ENCODE peak calls at places on chromosome 17, in five cellular contexts. L is GM12891, W is H1, R is GM12878, I is HepG2. S is an unnamed sample.

GRCh38 chr17:82283208-82283749 is 9.8 kb upstream of the CSNK1D start:
- DNase-seq in I (no peak), L (no peak), W (no peak), R (no peak), S (no peak)

GRCh38 chr17:59845595-59846390 is 47.0 kb downstream of the TUBD1 start:
- DNase-seq in I (peak; percentile 89), L (no peak), W (no peak), R (no peak), S (no peak)

GRCh38 chr17:66365903-66366302 is 63.5 kb downstream of the PRKCA start:
- DNase-seq in R (no peak), I (no peak), W (no peak), L (no peak), S (no peak)

GRCh38 chr17:78019367-78019975 is 61.0 kb downstream of the TNRC6C start:
- DNase-seq in W (no peak), I (peak; percentile 53), L (no peak), R (peak; percentile 9), S (no peak)

GRCh38 chr17:80261159-80261894 is 675 bp downstream of the RNF213 start:
- DNase-seq in R (no peak), W (peak; percentile 82), L (no peak), I (peak; percentile 90), S (no peak)

GRCh38 chr17:47066095-47066494 is 87.0 kb upstream of the RPRML start:
- DNase-seq in I (no peak), W (no peak), L (no peak), R (no peak), S (no peak)

GRCh38 chr17:60557805-60558204 is 31.8 kb upstream of the APPBP2 start:
- DNase-seq in R (no peak), W (no peak), I (peak; percentile 45), L (no peak), S (no peak)

GRCh38 chr17:14737984-14738651 is 437.2 kb downstream of the HS3ST3B1 start:
- DNase-seq in W (no peak), R (no peak), L (no peak), I (peak; percentile 97), S (no peak)

GRCh38 chr17:81200201-81200600 is 22.6 kb downstream of the CEP131 start:
- DNase-seq in I (no peak), L (no peak), W (no peak), R (no peak), S (no peak)

GRCh38 chr17:40452074-40452787 is 9.0 kb downstream of the IGFBP4 start:
- DNase-seq in R (no peak), I (no peak), W (no peak), L (no peak), S (no peak)

GRCh38 chr17:28320215-28321061 is 1.4 kb downstream of the TMEM97 start:
- DNase-seq in W (no peak), L (no peak), I (no peak), R (no peak), S (no peak)

GRCh38 chr17:62565817-62566216 is 61.7 kb upstream of the MRC2 start:
- DNase-seq in I (no peak), R (no peak), W (no peak), L (no peak), S (no peak)

GRCh38 chr17:51733166-51733565 is 425.3 kb downstream of the CA10 start:
- DNase-seq in R (no peak), I (no peak), W (no peak), L (no peak), S (no peak)

GRCh38 chr17:29549169-29549935 is 17.5 kb downstream of the ABHD15 start:
- DNase-seq in I (no peak), L (peak; percentile 37), R (no peak), W (no peak), S (no peak)

GRCh38 chr17:81500026-81500425 is 12.6 kb downstream of the ACTG1 start:
- DNase-seq in W (no peak), L (no peak), R (no peak), I (no peak), S (no peak)

GRCh38 chr17:7413346-7413985 is 5.8 kb downstream of the NLGN2 start:
- DNase-seq in R (no peak), I (no peak), W (no peak), L (no peak), S (no peak)

GRCh38 chr17:4914009-4914408 is 11.1 kb upstream of the CHRNE start:
- DNase-seq in L (no peak), W (no peak), I (peak; percentile 63), R (no peak), S (no peak)

GRCh38 chr17:21295036-21295952 is 10.8 kb downstream of the MAP2K3 start:
- DNase-seq in L (no peak), W (no peak), I (no peak), R (no peak), S (no peak)

GRCh38 chr17:74874615-74875037 is 1.8 kb upstream of the FDXR start:
- DNase-seq in R (no peak), L (no peak), W (no peak), I (no peak), S (no peak)

GRCh38 chr17:81514735-81515529 is 2.3 kb upstream of the ACTG1 start:
- DNase-seq in I (peak; percentile 73), L (no peak), R (no peak), W (no peak), S (no peak)

GRCh38 chr17:18324140-18325049 is 9.3 kb downstream of the SMCR8 start:
- DNase-seq in W (no peak), L (no peak), I (no peak), R (no peak), S (no peak)

GRCh38 chr17:73058022-73058421 is 34.5 kb downstream of the SLC39A11 start:
- DNase-seq in L (no peak), W (no peak), R (no peak), I (no peak), S (no peak)

GRCh38 chr17:44221862-44222111 is 2.3 kb upstream of the UBTF start:
- DNase-seq in W (no peak), L (no peak), I (no peak), R (no peak), S (no peak)

GRCh38 chr17:7354262-7354781 is 634 bp upstream of the TMEM95 start:
- DNase-seq in R (no peak), W (no peak), L (no peak), I (no peak), S (no peak)

GRCh38 chr17:65102235-65102634 is 34.9 kb upstream of the RGS9 start:
- DNase-seq in L (no peak), W (no peak), I (no peak), R (no peak), S (no peak)

GRCh38 chr17:78640700-78641099 is 63.5 kb upstream of the DNAH17 start:
- DNase-seq in R (no peak), I (no peak), W (no peak), L (no peak), S (no peak)

GRCh38 chr17:15954222-15954621 is 9.3 kb downstream of the ADORA2B start:
- DNase-seq in I (no peak), L (no peak), R (no peak), W (no peak), S (no peak)

GRCh38 chr17:82405051-82405450 is 13.1 kb upstream of the HEXD start:
- DNase-seq in L (no peak), I (no peak), W (no peak), R (no peak), S (no peak)

GRCh38 chr17:75240394-75241142 is 20.8 kb downstream of the GGA3 start:
- DNase-seq in I (peak; percentile 58), L (peak; percentile 58), R (no peak), W (no peak), S (no peak)

GRCh38 chr17:32878211-32878610 is 1.3 kb upstream of the MYO1D start:
- DNase-seq in W (no peak), I (no peak), L (no peak), R (no peak), S (no peak)

GRCh38 chr17:27245230-27245696 is 48.7 kb upstream of the WSB1 start:
- DNase-seq in L (peak; percentile 53), I (peak; percentile 80), W (peak; percentile 58), R (peak; percentile 51), S (peak; percentile 70)
- TF ChIP-seq POLR2AphosphoS5 in L (no peak), I (no peak), W (no peak), R (no peak), S (no peak)

DNA sequence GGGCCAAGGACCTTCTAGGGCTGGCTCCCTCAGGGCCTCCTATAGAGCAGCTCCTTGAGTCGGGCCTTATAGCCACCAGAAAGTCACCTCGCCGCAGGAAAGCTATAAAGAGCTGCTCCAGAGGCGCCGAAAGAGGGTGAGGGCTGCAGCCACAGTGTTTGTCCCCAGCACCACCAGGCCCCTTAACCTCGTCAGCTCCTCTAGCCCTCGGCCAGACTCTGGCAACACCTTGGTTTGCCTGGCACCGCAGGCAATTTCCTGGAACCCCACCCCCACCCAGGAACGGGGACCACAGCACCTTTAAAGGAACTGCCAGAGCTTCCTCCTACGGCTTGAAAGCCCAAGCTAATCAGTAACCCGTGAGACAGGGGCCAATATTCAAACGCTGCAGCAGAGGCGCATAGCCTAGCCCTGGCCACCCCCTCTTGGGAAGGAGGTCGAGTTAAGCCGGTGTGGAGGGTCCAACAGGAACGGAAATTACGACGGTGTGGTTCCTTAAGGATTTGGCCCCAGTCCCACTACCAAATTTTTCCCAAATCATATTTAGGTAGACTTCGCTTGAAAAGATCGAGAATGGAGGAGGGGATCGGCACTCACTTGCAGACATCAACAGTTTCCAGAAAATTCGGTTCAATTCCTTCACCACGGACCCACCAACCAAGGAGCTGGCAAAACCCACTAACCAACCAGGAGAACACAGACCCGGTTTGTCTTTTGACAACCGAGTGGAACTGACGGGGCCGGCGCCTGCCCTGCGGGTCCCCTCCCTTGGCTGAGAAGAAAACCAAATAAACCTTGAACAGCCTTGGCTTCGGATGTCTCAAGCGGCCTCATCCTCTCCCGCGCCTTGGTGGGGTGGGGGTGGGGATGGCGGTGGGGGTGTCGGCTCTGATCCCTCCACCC is 3.0 kb downstream of the HOXB6 start:
- DNase-seq in L (no peak), R (no peak), I (no peak), W (no peak), S (no peak)
- TF ChIP-seq TAF1 in L (no peak), R (no peak), I (no peak), W (no peak), S (no peak)

GRCh38 chr17:42287305-42288077 is 807 bp upstream of the STAT5A start:
- DNase-seq in L (no peak), R (peak; percentile 40), I (no peak), W (no peak), S (no peak)
- TF ChIP-seq POLR2A in L (peak; percentile 67), R (peak; percentile 74), I (no peak), W (no peak), S (peak; percentile 83)

GRCh38 chr17:20071824-20072691 is 62.9 kb downstream of the SPECC1 start:
- DNase-seq in L (no peak), R (no peak), W (no peak), I (no peak), S (no peak)
- TF ChIP-seq POLR2AphosphoS5 in L (no peak), R (no peak), W (no peak), I (no peak), S (no peak)

GRCh38 chr17:310111-311010 is 42.2 kb downstream of the RPH3AL start:
- DNase-seq in I (no peak), W (no peak), L (no peak), R (no peak), S (no peak)
- TF ChIP-seq TAF1 in I (no peak), W (no peak), L (no peak), R (no peak), S (no peak)